ENCODE peak calls at places on chromosome 13, in four cellular contexts. One of them, this sample, is unnamed.

GRCh38 chr13:76656056-76656455 is 230.1 kb downstream of the KCTD12 start:
- DNase-seq in K562: no peak
- DNase-seq in GM12878: no peak
- DNase-seq in HL-60: peak
- DNase-seq in this sample: no peak

GRCh38 chr13:113914333-113915011 is 50.6 kb upstream of the GAS6 start:
- DNase-seq in HL-60: no peak
- DNase-seq in K562: no peak
- DNase-seq in GM12878: no peak
- DNase-seq in this sample: no peak

GRCh38 chr13:101264931-101265330 is 151.4 kb downstream of the NALCN start:
- DNase-seq in K562: no peak
- DNase-seq in GM12878: no peak
- DNase-seq in HL-60: no peak
- DNase-seq in this sample: no peak

GRCh38 chr13:37531054-37531453 is 67.5 kb downstream of the POSTN start:
- DNase-seq in K562: no peak
- DNase-seq in GM12878: no peak
- DNase-seq in HL-60: no peak
- DNase-seq in this sample: no peak

GRCh38 chr13:19862511-19863313 is 737 bp downstream of the ZMYM5 start:
- DNase-seq in GM12878: no peak
- DNase-seq in HL-60: peak
- DNase-seq in K562: peak
- DNase-seq in this sample: peak

GRCh38 chr13:97028441-97029299 is 34.4 kb upstream of the OXGR1 start:
- DNase-seq in GM12878: no peak
- DNase-seq in HL-60: peak
- DNase-seq in K562: peak
- DNase-seq in this sample: peak

GRCh38 chr13:46267166-46267565 is 55.4 kb downstream of the LRRC63 start:
- DNase-seq in K562: no peak
- DNase-seq in GM12878: no peak
- DNase-seq in HL-60: no peak
- DNase-seq in this sample: no peak

GRCh38 chr13:87274209-87274819 is 396.9 kb upstream of the SLITRK5 start:
- DNase-seq in GM12878: no peak
- DNase-seq in K562: peak
- DNase-seq in HL-60: peak
- DNase-seq in this sample: peak

GRCh38 chr13:27353166-27353583 is 71.2 kb upstream of the GTF3A start:
- DNase-seq in HL-60: no peak
- DNase-seq in K562: no peak
- DNase-seq in GM12878: peak
- DNase-seq in this sample: peak

GRCh38 chr13:19860884-19861655 is 2.4 kb downstream of the ZMYM5 start:
- DNase-seq in HL-60: no peak
- DNase-seq in K562: no peak
- DNase-seq in GM12878: no peak
- DNase-seq in this sample: no peak

GRCh38 chr13:34939771-34940170 is 2.3 kb upstream of the NBEA start:
- DNase-seq in K562: no peak
- DNase-seq in HL-60: no peak
- DNase-seq in GM12878: no peak
- DNase-seq in this sample: no peak

GRCh38 chr13:70333752-70334151 is 225.5 kb upstream of the KLHL1 start:
- DNase-seq in HL-60: no peak
- DNase-seq in K562: no peak
- DNase-seq in GM12878: no peak
- DNase-seq in this sample: no peak

GRCh38 chr13:33188093-33188882 is 97.3 kb downstream of the STARD13 start:
- DNase-seq in GM12878: peak
- DNase-seq in K562: no peak
- DNase-seq in HL-60: no peak
- DNase-seq in this sample: no peak

GRCh38 chr13:27406178-27406939 is 18.1 kb upstream of the GTF3A start:
- DNase-seq in GM12878: no peak
- DNase-seq in HL-60: peak
- DNase-seq in K562: peak
- DNase-seq in this sample: no peak

GRCh38 chr13:51997641-51998330 is 13.5 kb downstream of the ATP7B start:
- DNase-seq in GM12878: no peak
- DNase-seq in HL-60: no peak
- DNase-seq in K562: no peak
- DNase-seq in this sample: no peak

GRCh38 chr13:106612688-106613087 is 44.8 kb upstream of the ARGLU1 start:
- DNase-seq in GM12878: no peak
- DNase-seq in K562: no peak
- DNase-seq in HL-60: peak
- DNase-seq in this sample: no peak

GRCh38 chr13:31587696-31588266 is 151.5 kb upstream of the RXFP2 start:
- DNase-seq in K562: no peak
- DNase-seq in HL-60: no peak
- DNase-seq in GM12878: no peak
- DNase-seq in this sample: no peak

GRCh38 chr13:112532837-112533745 is 54.9 kb downstream of the TUBGCP3 start:
- DNase-seq in GM12878: no peak
- DNase-seq in K562: no peak
- DNase-seq in HL-60: no peak
- DNase-seq in this sample: no peak

GRCh38 chr13:75402787-75403186 is 79.2 kb downstream of the TBC1D4 start:
- DNase-seq in HL-60: no peak
- DNase-seq in GM12878: no peak
- DNase-seq in K562: no peak
- DNase-seq in this sample: no peak

GRCh38 chr13:105087941-105088340 is 1447.5 kb downstream of the EFNB2 start:
- DNase-seq in GM12878: no peak
- DNase-seq in HL-60: no peak
- DNase-seq in K562: no peak
- DNase-seq in this sample: no peak

GRCh38 chr13:30846844-30847243 is 59.2 kb upstream of the MEDAG start:
- DNase-seq in GM12878: no peak
- DNase-seq in K562: no peak
- DNase-seq in HL-60: no peak
- DNase-seq in this sample: no peak

GRCh38 chr13:36817996-36818395 is 1.0 kb upstream of the RFXAP start:
- DNase-seq in K562: no peak
- DNase-seq in HL-60: no peak
- DNase-seq in GM12878: no peak
- DNase-seq in this sample: no peak

GRCh38 chr13:44088911-44089851 is 209.5 kb downstream of the LACC1 start:
- DNase-seq in K562: no peak
- DNase-seq in GM12878: no peak
- DNase-seq in HL-60: peak
- DNase-seq in this sample: no peak

GRCh38 chr13:26010487-26011207 is 41.2 kb downstream of the SHISA2 start:
- DNase-seq in HL-60: no peak
- DNase-seq in K562: no peak
- DNase-seq in GM12878: no peak
- DNase-seq in this sample: no peak

GRCh38 chr13:43573361-43573740 is 213.4 kb downstream of the ENOX1 start:
- DNase-seq in GM12878: no peak
- DNase-seq in HL-60: no peak
- DNase-seq in K562: no peak
- DNase-seq in this sample: no peak

GRCh38 chr13:101569807-101570206 is 117.3 kb downstream of the ITGBL1 start:
- DNase-seq in HL-60: no peak
- DNase-seq in GM12878: no peak
- DNase-seq in K562: no peak
- DNase-seq in this sample: no peak

GRCh38 chr13:35712907-35713685 is 236.6 kb upstream of the MAB21L1 start:
- DNase-seq in HL-60: no peak
- DNase-seq in K562: no peak
- DNase-seq in GM12878: no peak
- DNase-seq in this sample: no peak

GRCh38 chr13:69601661-69602060 is 506.0 kb upstream of the ATXN8OS start:
- DNase-seq in GM12878: no peak
- DNase-seq in HL-60: no peak
- DNase-seq in K562: no peak
- DNase-seq in this sample: no peak

GRCh38 chr13:23748109-23748508 is 141.1 kb downstream of the MIPEP start:
- DNase-seq in K562: no peak
- DNase-seq in GM12878: no peak
- DNase-seq in HL-60: no peak
- DNase-seq in this sample: no peak

GRCh38 chr13:113050856-113051431 is 54.6 kb upstream of the F7 start:
- DNase-seq in HL-60: no peak
- DNase-seq in K562: no peak
- DNase-seq in GM12878: no peak
- DNase-seq in this sample: no peak

GRCh38 chr13:40600145-40600751 is 66.2 kb downstream of the FOXO1 start:
- DNase-seq in K562: no peak
- DNase-seq in GM12878: no peak
- DNase-seq in HL-60: no peak
- DNase-seq in this sample: no peak

DNA sequence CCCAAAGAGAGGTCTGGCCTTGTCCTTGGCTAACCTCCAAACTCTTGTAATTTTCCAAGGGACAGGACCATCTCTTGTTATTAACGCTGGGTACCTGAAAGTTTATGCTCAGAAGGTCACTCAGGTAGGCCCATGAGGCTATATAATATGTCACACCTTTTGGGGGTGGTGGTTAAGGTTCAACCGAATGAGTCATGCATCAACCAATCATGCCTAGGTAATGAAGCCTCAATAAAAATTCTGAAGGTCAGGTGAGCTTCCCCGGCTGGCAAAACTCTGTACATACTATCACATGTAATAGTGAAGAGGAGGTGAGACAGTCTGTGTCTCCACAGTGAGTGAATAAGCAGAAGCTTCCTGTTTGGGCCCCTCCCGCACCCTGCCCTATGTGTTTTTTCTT is 424.9 kb downstream of the PCDH17 start:
- DNase-seq in GM12878: no peak
- DNase-seq in HL-60: no peak
- DNase-seq in K562: no peak
- DNase-seq in this sample: no peak
- TF ChIP-seq SPI1 in GM12878: no peak
- TF ChIP-seq SPI1 in HL-60: no peak
- TF ChIP-seq SPI1 in K562: no peak
- TF ChIP-seq SPI1 in this sample: no peak

GRCh38 chr13:79530270-79530669 is 49.3 kb downstream of the NDFIP2 start:
- DNase-seq in GM12878: no peak
- DNase-seq in K562: no peak
- DNase-seq in HL-60: no peak
- DNase-seq in this sample: no peak

GRCh38 chr13:79525458-79525857 is 44.5 kb downstream of the NDFIP2 start:
- DNase-seq in HL-60: no peak
- DNase-seq in GM12878: no peak
- DNase-seq in K562: no peak
- DNase-seq in this sample: no peak

GRCh38 chr13:79528759-79529191 is 47.8 kb downstream of the NDFIP2 start:
- DNase-seq in GM12878: no peak
- DNase-seq in HL-60: no peak
- DNase-seq in K562: no peak
- DNase-seq in this sample: no peak

GRCh38 chr13:79527698-79528097 is 46.7 kb downstream of the NDFIP2 start:
- DNase-seq in GM12878: no peak
- DNase-seq in HL-60: no peak
- DNase-seq in K562: no peak
- DNase-seq in this sample: no peak

DNA sequence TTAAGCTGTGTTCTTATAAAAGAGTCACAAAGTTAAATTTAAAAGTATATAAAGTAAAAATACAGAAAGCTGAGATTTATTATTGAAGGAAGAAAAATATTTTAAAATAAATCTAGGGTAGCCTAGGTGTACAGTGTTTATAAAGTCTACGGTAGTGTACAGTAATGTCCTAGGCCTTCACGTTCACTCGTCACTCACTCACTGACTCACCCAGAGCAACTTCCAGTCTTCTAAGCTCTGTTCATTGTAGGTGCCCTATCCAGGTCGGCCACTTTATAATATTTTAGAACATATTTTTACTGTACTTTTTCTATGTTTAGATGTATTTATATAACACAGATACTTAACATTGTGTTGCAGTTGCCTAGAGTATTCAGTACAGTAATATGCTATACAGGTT is 47.4 kb downstream of the NDFIP2 start:
- DNase-seq in K562: no peak
- DNase-seq in GM12878: no peak
- DNase-seq in HL-60: no peak
- DNase-seq in this sample: no peak
- TF ChIP-seq SPI1 in K562: no peak
- TF ChIP-seq SPI1 in GM12878: no peak
- TF ChIP-seq SPI1 in HL-60: no peak
- TF ChIP-seq SPI1 in this sample: no peak

GRCh38 chr13:99367106-99367616 is 60.0 kb upstream of the GPR183 start:
- DNase-seq in GM12878: no peak
- DNase-seq in K562: no peak
- DNase-seq in HL-60: no peak
- DNase-seq in this sample: no peak
- TF ChIP-seq SPI1 in GM12878: no peak
- TF ChIP-seq SPI1 in K562: no peak
- TF ChIP-seq SPI1 in HL-60: no peak
- TF ChIP-seq SPI1 in this sample: no peak

DNA sequence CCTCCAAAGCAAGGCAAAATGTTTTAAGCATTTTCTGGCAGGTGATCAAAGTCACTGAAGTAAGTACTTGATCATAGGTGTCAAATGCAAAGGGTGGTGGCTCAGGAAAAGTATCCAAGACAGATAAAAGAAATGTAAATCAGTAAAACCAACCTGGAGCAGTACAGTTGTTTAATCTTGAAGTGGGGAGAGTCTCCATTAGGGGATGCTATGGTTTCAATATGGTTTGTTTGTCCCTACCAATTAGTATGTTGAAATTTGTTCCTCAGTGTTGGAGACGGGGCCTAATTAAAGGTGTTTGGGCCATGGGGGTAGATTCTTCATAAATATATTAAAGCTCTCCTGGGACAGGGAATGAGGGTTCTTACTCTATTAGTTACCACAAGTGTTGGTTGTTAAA is 1781.7 kb upstream of the PRR20A start:
- DNase-seq in K562: no peak
- DNase-seq in GM12878: no peak
- DNase-seq in HL-60: no peak
- DNase-seq in this sample: no peak
- TF ChIP-seq SPI1 in K562: no peak
- TF ChIP-seq SPI1 in GM12878: no peak
- TF ChIP-seq SPI1 in HL-60: no peak
- TF ChIP-seq SPI1 in this sample: no peak

GRCh38 chr13:59442946-59443345 is 720.8 kb downstream of the DIAPH3 start:
- DNase-seq in HL-60: no peak
- DNase-seq in GM12878: no peak
- DNase-seq in K562: no peak
- DNase-seq in this sample: no peak
- TF ChIP-seq SPI1 in HL-60: no peak
- TF ChIP-seq SPI1 in GM12878: no peak
- TF ChIP-seq SPI1 in K562: no peak
- TF ChIP-seq SPI1 in this sample: no peak

This sample was measured in GM12891.